ENCODE peak calls at places on chromosome 5, in five cellular contexts. K is suprapubic skin; B is SK-N-SH; Q is GM23338; A is CD8-positive, alpha-beta T cell. N is an unnamed sample. For H3K36me3, the result is how much of the 10 kb centered on the place peaks cover.

GRCh38 chr5:115168829-115169391 is 798 bp downstream of the TRIM36 start:
- DNase-seq in K (no peak), B (peak), Q (peak), A (no peak), N (peak)

GRCh38 chr5:76386360-76386759 is 16.7 kb upstream of the IQGAP2 start:
- DNase-seq in K (peak), B (no peak), Q (no peak), A (no peak), N (no peak)

GRCh38 chr5:136679233-136679632 is 313.9 kb upstream of the TRPC7 start:
- DNase-seq in K (no peak), B (peak), Q (no peak), A (no peak), N (no peak)

GRCh38 chr5:1552469-1553255 is 28.9 kb upstream of the LPCAT1 start:
- DNase-seq in K (no peak), B (no peak), Q (peak), A (no peak), N (peak)

GRCh38 chr5:39100851-39101396 is 26.7 kb upstream of the RICTOR start:
- DNase-seq in K (no peak), B (no peak), Q (no peak), A (no peak), N (no peak)

GRCh38 chr5:115452791-115453190 is 91.8 kb downstream of the FEM1C start:
- DNase-seq in K (no peak), B (no peak), Q (no peak), A (no peak), N (no peak)

GRCh38 chr5:135491552-135492318 is 39.6 kb upstream of the TIFAB start:
- DNase-seq in K (no peak), B (peak), Q (peak), A (no peak), N (peak)

GRCh38 chr5:68802430-68802829 is 291.4 kb upstream of the SLC30A5 start:
- DNase-seq in K (no peak), B (no peak), Q (no peak), A (no peak), N (no peak)

GRCh38 chr5:142826741-142827492 is 56.7 kb downstream of the ARHGAP26 start:
- DNase-seq in K (no peak), B (no peak), Q (no peak), A (peak), N (no peak)

GRCh38 chr5:94288937-94289336 is 329.5 kb downstream of the KIAA0825 start:
- DNase-seq in K (no peak), B (no peak), Q (no peak), A (no peak), N (no peak)

GRCh38 chr5:174454890-174455289 is 269.5 kb upstream of the MSX2 start:
- DNase-seq in K (no peak), B (no peak), Q (no peak), A (no peak), N (no peak)

GRCh38 chr5:37971483-37972024 is 131.7 kb upstream of the GDNF start:
- DNase-seq in K (no peak), B (no peak), Q (no peak), A (no peak), N (no peak)

GRCh38 chr5:135097390-135097789 is 63.4 kb upstream of the PITX1 start:
- DNase-seq in K (no peak), B (no peak), Q (no peak), A (no peak), N (no peak)

GRCh38 chr5:119532637-119533036 is 80.3 kb downstream of the HSD17B4 start:
- DNase-seq in K (no peak), B (no peak), Q (no peak), A (no peak), N (no peak)

GRCh38 chr5:119527346-119527745 is 75.0 kb downstream of the HSD17B4 start:
- DNase-seq in K (no peak), B (no peak), Q (no peak), A (no peak), N (no peak)

GRCh38 chr5:119524461-119524860 is 72.2 kb downstream of the HSD17B4 start:
- DNase-seq in K (no peak), B (no peak), Q (no peak), A (no peak), N (no peak)

GRCh38 chr5:119529811-119530210 is 77.5 kb downstream of the HSD17B4 start:
- DNase-seq in K (no peak), B (no peak), Q (no peak), A (no peak), N (no peak)
- H3K36me3 ChIP-seq in K (under half), B (half or more), Q (under half), A (under half), N (under half)

GRCh38 chr5:33582417-33582816 is 141.7 kb downstream of the TARS1 start:
- DNase-seq in K (no peak), B (no peak), Q (peak), A (no peak), N (no peak)
- H3K36me3 ChIP-seq in K (under half), B (under half), Q (under half), A (under half), N (under half)

GRCh38 chr5:97171703-97172102 is 11.3 kb downstream of the RIOK2 start:
- DNase-seq in K (no peak), B (no peak), Q (no peak), A (no peak), N (no peak)

GRCh38 chr5:97167435-97167834 is 15.6 kb downstream of the RIOK2 start:
- DNase-seq in K (no peak), B (no peak), Q (no peak), A (no peak), N (no peak)

DNA sequence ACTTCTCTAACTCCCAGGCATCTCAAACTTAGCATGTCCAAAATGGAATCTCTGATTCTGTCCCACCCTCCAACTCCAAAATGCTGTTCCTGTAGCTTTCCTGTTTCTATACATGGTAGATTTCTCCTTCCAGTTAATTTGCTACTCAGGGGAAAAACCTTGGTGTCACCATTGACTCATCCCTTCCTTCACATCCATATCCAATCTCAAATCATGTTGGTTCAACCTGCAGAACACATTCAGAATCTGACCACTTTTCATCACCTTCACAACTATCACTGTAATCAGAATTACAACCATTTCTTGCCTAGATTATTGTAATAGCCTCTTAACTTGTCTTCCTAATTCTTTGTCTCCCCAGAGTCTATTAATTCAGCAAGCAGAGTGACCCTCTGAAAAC is 10.8 kb downstream of the RIOK2 start:
- DNase-seq in K (no peak), B (no peak), Q (no peak), A (no peak), N (no peak)
- H3K36me3 ChIP-seq in K (half or more), B (half or more), Q (half or more), A (under half), N (under half)

GRCh38 chr5:140690941-140691924 is at the start of the genes HARS1 and HARS2:
- DNase-seq in K (peak), B (peak), Q (peak), A (peak), N (peak)

GRCh38 chr5:140694276-140694675 is 3.0 kb downstream of the HARS2 start:
- DNase-seq in K (no peak), B (no peak), Q (no peak), A (no peak), N (no peak)

GRCh38 chr5:140690376-140690932 is 716 bp downstream of the HARS1 start:
- DNase-seq in K (no peak), B (no peak), Q (no peak), A (no peak), N (no peak)
- H3K36me3 ChIP-seq in K (under half), B (under half), Q (under half), A (under half), N (under half)

N was measured in H7.